ENCODE peak calls at places on chromosomes 2 and 18, in four cellular contexts. R is fibroblast of lung; U is CD4-positive, alpha-beta memory T cell; P is IMR-90. B is an unnamed sample.

GRCh38 chr2:23791030-23791429 is 135.9 kb downstream of the ATAD2B start:
- DNase-seq in R (peak; percentile 96), U (no peak), P (peak; percentile 91), B (peak; percentile 65)

GRCh38 chr18:79068299-79068945 is 772 bp upstream of the ATP9B start:
- DNase-seq in R (peak; percentile 16), U (no peak), P (no peak), B (no peak)

GRCh38 chr2:160703648-160704585 is 210.3 kb upstream of the RBMS1 start:
- DNase-seq in R (no peak), U (peak; percentile 20), P (no peak), B (no peak)

GRCh38 chr2:28452534-28453081 is 43.3 kb upstream of the PLB1 start:
- DNase-seq in R (peak; percentile 42), U (peak; percentile 67), P (peak; percentile 27), B (no peak)

GRCh38 chr2:235054919-235055318 is 103.1 kb downstream of the SH3BP4 start:
- DNase-seq in R (no peak), U (no peak), P (no peak), B (no peak)

GRCh38 chr2:170177950-170178781 is at the start of gene MYO3B:
- DNase-seq in R (peak; percentile 40), U (no peak), P (peak; percentile 52), B (peak; percentile 31)

GRCh38 chr2:45458909-45459563 is 152.0 kb downstream of the SRBD1 start:
- DNase-seq in R (peak; percentile 60), U (no peak), P (peak; percentile 64), B (no peak)

GRCh38 chr2:188046437-188046836 is 245.2 kb upstream of the GULP1 start:
- DNase-seq in R (peak; percentile 31), U (no peak), P (peak; percentile 55), B (no peak)

DNA sequence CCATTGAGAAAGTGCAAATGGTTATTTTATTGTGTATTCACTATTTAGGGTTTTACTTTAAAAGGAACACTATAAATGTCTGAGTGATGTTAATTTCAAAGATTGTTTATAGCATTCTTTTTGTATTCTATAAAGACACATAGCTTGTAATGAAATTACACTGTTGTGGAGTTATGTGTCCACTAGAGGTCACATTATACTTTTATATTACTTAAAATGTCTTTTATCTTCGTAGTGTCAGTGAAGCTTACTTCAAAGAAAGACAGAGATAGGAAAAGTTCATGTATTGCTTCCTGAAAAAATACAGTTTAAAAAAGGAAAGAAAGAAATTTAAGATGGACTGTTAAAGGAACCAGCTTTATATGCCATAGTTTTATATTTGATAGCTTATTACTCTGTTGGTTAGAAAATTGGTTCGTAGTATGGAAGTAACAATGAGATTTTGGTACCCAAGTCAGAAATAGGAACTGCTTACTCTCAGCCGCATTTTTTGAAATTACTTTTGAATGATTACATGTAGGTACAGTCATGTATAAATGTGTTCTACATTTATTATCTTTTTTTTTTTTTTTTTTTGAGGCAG is 20.5 kb downstream of the APLF start:
- DNase-seq in R (peak; percentile 56), U (peak; percentile 24), P (peak; percentile 53), B (peak; percentile 6)
- H3K4me3 ChIP-seq in R (no peak overlapping the region), U (no peak overlapping the region), P (no peak overlapping the region), B (no peak overlapping the region)

GRCh38 chr2:11696736-11697102 is 26.7 kb upstream of the NTSR2 start:
- DNase-seq in R (no peak), U (no peak), P (no peak), B (no peak)
- H3K4me3 ChIP-seq in R (no peak overlapping the region), U (no peak overlapping the region), P (no peak overlapping the region), B (no peak overlapping the region)

GRCh38 chr18:48408111-48408726 is 964 bp downstream of the ZBTB7C start:
- DNase-seq in R (peak; percentile 13), U (no peak), P (no peak), B (no peak)
- H3K4me3 ChIP-seq in R (no peak overlapping the region), U (no peak overlapping the region), P (no peak overlapping the region), B (peak overlapping the region; percentile 9)

GRCh38 chr18:76565238-76566173 is 70.5 kb upstream of the ZNF516 start:
- DNase-seq in R (peak; percentile 98), U (no peak), P (peak; percentile 96), B (peak; percentile 91)

GRCh38 chr18:76566987-76567386 is 71.9 kb upstream of the ZNF516 start:
- DNase-seq in R (no peak), U (no peak), P (no peak), B (no peak)

GRCh38 chr18:76564117-76564516 is 69.1 kb upstream of the ZNF516 start:
- DNase-seq in R (peak; percentile 67), U (no peak), P (peak; percentile 89), B (peak; percentile 61)

GRCh38 chr18:76562286-76562840 is 67.3 kb upstream of the ZNF516 start:
- DNase-seq in R (no peak), U (no peak), P (no peak), B (no peak)

GRCh38 chr18:76564636-76565237 is 69.7 kb upstream of the ZNF516 start:
- DNase-seq in R (no peak), U (no peak), P (no peak), B (no peak)
- H3K4me3 ChIP-seq in R (peak overlapping the region; percentile 43), U (no peak overlapping the region), P (no peak overlapping the region), B (peak overlapping the region; percentile 13)

DNA sequence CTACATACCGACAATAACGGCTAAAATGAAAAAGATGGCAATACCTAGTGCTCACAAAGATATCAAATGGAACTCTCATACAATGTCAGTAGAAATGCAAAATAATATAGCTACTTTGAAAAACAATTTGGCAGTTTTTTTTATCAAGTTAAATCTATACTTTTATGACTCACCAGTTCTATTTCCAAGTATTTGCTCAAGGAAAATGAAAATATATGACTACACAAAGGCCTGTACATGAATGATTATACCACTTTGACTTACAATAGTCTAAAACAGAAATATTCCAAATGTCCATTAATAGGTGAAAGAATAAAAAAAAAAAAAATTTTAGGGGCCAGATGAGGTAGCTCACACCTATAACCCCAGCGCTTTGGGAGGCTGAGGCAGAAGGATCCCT is 219.8 kb downstream of the ZRANB3 start:
- DNase-seq in R (no peak), U (no peak), P (no peak), B (no peak)
- H3K4me3 ChIP-seq in R (no peak overlapping the region), U (no peak overlapping the region), P (no peak overlapping the region), B (no peak overlapping the region)

GRCh38 chr2:236366406-236366805 is 102.2 kb upstream of the ASB18 start:
- DNase-seq in R (no peak), U (peak; percentile 51), P (no peak), B (no peak)
- H3K4me3 ChIP-seq in R (no peak overlapping the region), U (peak overlapping the region; percentile 44), P (no peak overlapping the region), B (no peak overlapping the region)

GRCh38 chr18:55778731-55779460 is 190.9 kb upstream of the TCF4 start:
- DNase-seq in R (no peak), U (no peak), P (no peak), B (no peak)
- H3K4me3 ChIP-seq in R (peak overlapping the region; percentile 39), U (no peak overlapping the region), P (peak overlapping the region; percentile 72), B (peak overlapping the region; percentile 62)

GRCh38 chr2:232875256-232876070 is 5.4 kb downstream of the SNORC start:
- DNase-seq in R (no peak), U (no peak), P (no peak), B (no peak)

GRCh38 chr2:232876071-232876977 is 6.3 kb downstream of the SNORC start:
- DNase-seq in R (no peak), U (peak; percentile 43), P (no peak), B (no peak)

GRCh38 chr2:232877940-232878511 is 8.0 kb downstream of the SNORC start:
- DNase-seq in R (no peak), U (no peak), P (no peak), B (no peak)

GRCh38 chr2:232878855-232879617 is 9.0 kb downstream of the SNORC start:
- DNase-seq in R (no peak), U (no peak), P (no peak), B (no peak)

DNA sequence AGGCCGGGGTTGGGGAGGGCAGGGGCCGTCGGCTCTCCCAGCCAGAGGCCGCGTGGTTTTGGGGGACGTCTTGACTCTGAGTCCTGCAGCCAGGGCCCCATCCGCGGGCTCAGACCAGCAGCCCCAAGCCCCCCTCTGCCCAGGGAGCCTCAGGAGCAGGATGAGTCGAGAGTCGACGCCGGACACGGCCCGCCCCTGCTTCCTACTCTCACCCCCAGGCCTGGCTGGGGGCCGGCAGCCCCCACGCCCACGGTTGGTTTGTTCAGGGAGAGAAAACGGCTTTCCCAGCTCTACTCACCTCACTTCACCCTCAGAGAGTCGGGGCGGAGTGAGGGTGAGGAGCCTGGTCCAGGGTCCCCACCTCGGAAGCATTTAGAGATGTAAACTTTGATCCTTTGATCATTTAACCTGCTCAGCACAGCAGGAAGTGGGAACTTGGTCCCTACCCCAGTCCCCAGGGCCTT is 6.9 kb downstream of the SNORC start:
- DNase-seq in R (no peak), U (no peak), P (no peak), B (no peak)
- H3K4me3 ChIP-seq in R (no peak overlapping the region), U (peak overlapping the region; percentile 28), P (no peak overlapping the region), B (peak overlapping the region; percentile 42)